ENCODE peak calls at places on chromosomes 12 and 14, in six cellular contexts. E is Peyer's patch, A is transverse colon, H is spleen, N is tibial nerve, O is HCT116. D is an unnamed sample. For H3K36me3, the result is how much of the 10 kb centered on the place peaks cover.

GRCh38 chr14:100887728-100888335 is 15.7 kb downstream of the RTL1 start:
- DNase-seq in E (peak), A (no peak), H (no peak), N (no peak), O (no peak), D (no peak)

GRCh38 chr12:98224584-98225221 is 290.7 kb upstream of the TMPO start:
- DNase-seq in E (no peak), A (no peak), H (no peak), N (no peak), O (no peak), D (no peak)

GRCh38 chr12:8088574-8088973 is 6.5 kb downstream of the NECAP1 start:
- DNase-seq in E (no peak), A (peak), H (no peak), N (no peak), O (no peak), D (no peak)

GRCh38 chr12:42590324-42590934 is 883 bp upstream of the PRICKLE1 start:
- DNase-seq in E (peak), A (peak), H (no peak), N (no peak), O (no peak), D (peak)

GRCh38 chr14:106044949-106045596 is 518.7 kb downstream of the TMEM121 start:
- DNase-seq in E (peak), A (peak), H (peak), N (peak), O (peak), D (peak)

GRCh38 chr14:44412858-44413569 is 94.1 kb downstream of the FSCB start:
- DNase-seq in E (no peak), A (no peak), H (no peak), N (no peak), O (no peak), D (no peak)

GRCh38 chr12:131860472-131861260 is 32.5 kb downstream of the MMP17 start:
- DNase-seq in E (peak), A (peak), H (peak), N (peak), O (peak), D (no peak)

GRCh38 chr12:5621329-5621728 is 189.4 kb downstream of the NTF3 start:
- DNase-seq in E (no peak), A (no peak), H (no peak), N (no peak), O (no peak), D (no peak)

GRCh38 chr12:11685716-11686115 is 36.2 kb downstream of the ETV6 start:
- DNase-seq in E (no peak), A (no peak), H (no peak), N (no peak), O (no peak), D (no peak)

GRCh38 chr12:132734206-132734605 is 23.6 kb downstream of the PGAM5 start:
- DNase-seq in E (no peak), A (no peak), H (no peak), N (no peak), O (no peak), D (no peak)

GRCh38 chr12:55929306-55929791 is 1.6 kb upstream of the DGKA start:
- DNase-seq in E (no peak), A (peak), H (peak), N (no peak), O (no peak), D (no peak)

DNA sequence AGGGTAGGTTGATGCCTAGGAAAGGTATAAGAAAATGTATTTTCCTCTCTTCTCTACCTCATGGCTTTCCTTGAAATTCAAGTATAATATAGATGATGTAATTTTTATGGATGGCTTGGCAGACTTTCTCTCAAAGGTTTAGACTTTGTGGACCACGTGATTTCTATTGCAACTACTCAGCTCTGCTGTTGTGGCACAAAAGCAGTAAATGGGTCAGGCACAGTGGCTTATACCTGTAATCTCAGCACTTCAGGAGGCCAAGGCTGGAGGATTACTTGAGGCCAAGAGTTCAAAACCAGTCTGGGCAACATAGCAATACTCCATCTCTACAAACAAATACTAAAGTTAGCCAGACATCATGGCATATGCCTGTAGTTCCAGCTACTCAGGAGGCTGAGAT is 22.0 kb downstream of the SRP54 start:
- DNase-seq in E (no peak), A (no peak), H (no peak), N (no peak), O (no peak), D (no peak)
- H3K36me3 ChIP-seq in E (under half), A (under half), H (half or more), N (under half), O (under half), D (under half)

GRCh38 chr14:21268612-21269251 is 510 bp downstream of the HNRNPC start:
- DNase-seq in E (no peak), A (peak), H (no peak), N (peak), O (peak), D (peak)

GRCh38 chr14:21267886-21268611 is 1.2 kb downstream of the HNRNPC start:
- DNase-seq in E (no peak), A (no peak), H (no peak), N (no peak), O (no peak), D (no peak)

GRCh38 chr14:21264025-21264801 is 5.0 kb downstream of the HNRNPC start:
- DNase-seq in E (no peak), A (no peak), H (no peak), N (no peak), O (no peak), D (no peak)

GRCh38 chr14:21269252-21270046 is at the start of gene HNRNPC:
- DNase-seq in E (peak), A (peak), H (peak), N (peak), O (peak), D (peak)

DNA sequence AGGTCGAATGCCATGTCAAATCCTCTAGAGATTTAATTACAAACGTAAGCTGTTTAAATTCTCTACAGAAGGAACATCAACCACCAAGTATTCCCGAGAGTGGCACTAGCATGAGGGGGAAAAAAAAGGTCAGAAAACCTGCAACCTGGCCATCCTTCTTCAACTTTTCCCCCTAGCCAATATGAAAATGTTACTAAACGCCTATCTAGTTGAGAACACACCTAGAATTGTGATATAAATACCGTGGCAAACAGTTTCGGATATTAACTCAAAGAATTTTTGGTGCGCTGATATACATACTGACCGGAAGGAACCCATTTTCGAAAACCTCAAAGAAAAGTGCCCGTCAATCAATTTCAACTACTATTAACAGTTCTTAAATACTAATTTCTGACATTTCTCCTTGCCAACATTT is 1.8 kb downstream of the HNRNPC start:
- DNase-seq in E (no peak), A (no peak), H (no peak), N (no peak), O (no peak), D (no peak)
- TF ChIP-seq POLR2A in E (no peak), A (no peak), H (no peak), N (no peak), O (no peak), D (no peak)

GRCh38 chr12:53479314-53479713 is 19.9 kb downstream of the MAP3K12 start:
- DNase-seq in E (no peak), A (no peak), H (no peak), N (no peak), O (no peak), D (no peak)

GRCh38 chr12:53474819-53475218 is 22.9 kb downstream of the PCBP2 start:
- DNase-seq in E (no peak), A (no peak), H (no peak), N (no peak), O (no peak), D (no peak)

GRCh38 chr12:53478865-53479264 is 20.4 kb downstream of the MAP3K12 start:
- DNase-seq in E (no peak), A (no peak), H (no peak), N (no peak), O (no peak), D (no peak)

GRCh38 chr12:53474077-53474476 is 22.2 kb downstream of the PCBP2 start:
- DNase-seq in E (no peak), A (no peak), H (no peak), N (no peak), O (no peak), D (no peak)

DNA sequence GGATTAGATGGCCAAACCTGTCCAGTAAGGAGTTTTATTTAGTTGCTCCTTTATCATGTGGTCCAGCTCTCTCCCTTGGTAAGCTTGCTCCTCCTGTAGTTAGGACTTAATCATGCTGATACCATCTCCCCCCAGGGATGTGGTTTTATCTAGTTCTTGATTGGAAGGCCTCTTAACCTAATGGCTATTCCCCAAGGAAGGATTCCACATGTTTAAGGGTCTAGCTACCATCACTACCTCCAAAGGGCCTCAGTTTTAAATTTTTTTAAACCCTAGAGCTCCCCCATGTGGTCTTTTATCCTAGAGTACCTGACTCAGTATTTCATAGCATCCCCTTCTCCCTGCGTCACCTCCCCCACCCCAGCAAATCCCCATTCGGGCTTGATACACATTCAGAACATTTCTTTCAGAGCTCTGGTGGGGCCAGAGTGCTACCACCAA is 22.5 kb downstream of the MAP3K12 start:
- DNase-seq in E (no peak), A (no peak), H (no peak), N (no peak), O (no peak), D (no peak)
- H3K36me3 ChIP-seq in E (under half), A (half or more), H (half or more), N (under half), O (half or more), D (under half)

GRCh38 chr12:53051058-53051880 is 1.4 kb downstream of the TNS2 start:
- DNase-seq in E (peak), A (peak), H (no peak), N (peak), O (no peak), D (peak)
- TF ChIP-seq POLR2A in E (no peak), A (peak), H (no peak), N (peak), O (no peak), D (peak)

DNA sequence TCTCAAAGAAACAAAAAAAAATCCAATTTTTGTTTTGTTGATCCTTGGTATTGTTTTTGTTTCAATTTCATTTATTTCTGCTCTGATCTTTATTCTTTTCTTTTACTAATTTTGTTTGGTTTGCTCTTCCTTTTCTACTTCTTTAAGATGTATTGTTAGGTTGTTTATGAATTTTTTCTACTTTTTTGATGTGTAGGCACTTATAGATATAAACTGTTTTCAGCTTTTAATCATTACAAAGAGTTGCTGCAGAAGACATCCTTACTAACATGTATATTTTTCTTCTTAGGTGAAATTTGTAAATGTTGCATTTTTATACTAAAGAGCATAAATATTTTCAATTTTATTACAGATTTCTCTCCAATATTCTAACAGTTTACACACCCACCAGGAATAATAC is 69.8 kb downstream of the KNTC1 start:
- DNase-seq in E (no peak), A (no peak), H (no peak), N (no peak), O (no peak), D (no peak)
- H3K36me3 ChIP-seq in E (under half), A (under half), H (under half), N (under half), O (under half), D (under half)

DNA sequence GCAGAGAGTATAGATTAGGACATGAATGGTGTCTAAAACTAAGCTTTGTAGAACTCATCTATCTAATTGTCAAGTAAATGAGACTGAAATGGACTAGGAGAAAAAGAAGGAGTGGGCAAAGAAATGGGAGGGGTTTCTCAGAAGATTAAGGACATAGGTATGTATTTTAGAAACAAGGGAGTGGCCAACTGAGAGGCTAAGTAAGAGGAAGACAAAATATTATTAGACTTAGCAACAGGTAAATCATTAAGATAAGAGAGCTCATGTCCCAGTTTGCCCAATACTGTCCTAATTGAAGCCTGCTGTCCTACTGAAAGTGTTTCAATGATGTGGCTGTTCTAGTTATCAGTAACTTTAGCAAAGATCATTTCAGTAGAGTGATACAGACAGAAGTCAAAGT is 171.4 kb downstream of the KITLG start:
- DNase-seq in E (no peak), A (no peak), H (no peak), N (no peak), O (no peak), D (no peak)
- TF ChIP-seq POLR2A in E (no peak), A (no peak), H (no peak), N (no peak), O (no peak), D (no peak)

GRCh38 chr14:91752956-91753355 is 21.1 kb upstream of the CATSPERB start:
- DNase-seq in E (no peak), A (no peak), H (no peak), N (no peak), O (no peak), D (no peak)
- H3K36me3 ChIP-seq in E (under half), A (under half), H (under half), N (under half), O (under half), D (under half)

DNA sequence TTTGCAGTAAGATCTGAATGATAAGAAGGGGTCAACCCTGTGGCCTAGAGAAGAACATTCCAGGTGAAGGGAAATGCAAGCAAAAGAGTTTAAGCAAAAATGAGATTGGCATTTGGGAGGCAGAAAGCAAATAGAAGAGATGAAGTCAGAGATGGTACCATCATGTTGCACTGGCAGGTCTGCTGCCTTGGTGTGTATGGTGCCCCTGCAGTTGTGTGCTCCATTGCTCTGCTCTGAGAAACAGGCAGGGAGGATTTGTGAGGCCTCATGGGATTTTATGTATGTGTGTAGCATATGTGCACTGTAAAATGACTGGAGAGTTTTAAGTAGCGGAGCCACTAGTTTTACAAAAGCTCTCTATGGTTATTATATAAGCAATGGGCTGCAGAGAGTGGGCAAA is 6.6 kb downstream of the LDHB start:
- DNase-seq in E (no peak), A (no peak), H (no peak), N (no peak), O (no peak), D (no peak)
- TF ChIP-seq POLR2A in E (no peak), A (no peak), H (no peak), N (no peak), O (no peak), D (no peak)

DNA sequence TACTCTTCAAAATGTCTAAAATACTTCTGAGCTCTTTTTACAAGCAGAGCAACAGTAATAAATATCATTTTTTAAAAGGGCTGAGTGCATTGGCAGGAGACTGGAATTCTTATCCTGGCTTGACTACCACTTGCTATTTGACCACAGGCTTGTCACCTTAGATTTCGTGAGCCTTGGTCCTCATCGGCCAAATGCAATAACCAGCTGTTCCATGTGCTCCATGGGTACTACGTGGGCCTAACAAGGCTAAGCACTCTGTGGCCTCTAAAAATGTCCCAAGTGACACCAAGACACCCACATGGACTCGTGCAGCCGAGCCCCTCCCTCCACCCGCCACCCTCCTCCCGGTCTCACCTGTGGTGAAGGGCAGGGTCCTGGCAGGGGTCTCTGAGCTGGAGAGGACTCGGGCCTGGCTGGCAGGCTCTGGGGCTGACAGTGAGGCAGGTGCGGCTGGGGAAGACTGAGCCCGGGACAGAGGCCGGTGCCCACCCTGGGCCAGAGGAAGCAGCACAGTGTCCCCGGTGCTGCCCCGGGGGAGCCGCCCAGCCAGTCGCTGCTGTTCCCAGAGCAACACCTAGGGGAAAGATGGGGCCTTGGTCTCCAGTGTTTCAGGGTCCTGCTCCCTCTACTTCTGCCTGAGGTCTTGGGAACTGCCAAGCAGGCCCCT is 20.1 kb downstream of the SLC48A1 start:
- DNase-seq in E (no peak), A (no peak), H (no peak), N (no peak), O (no peak), D (no peak)
- H3K36me3 ChIP-seq in E (under half), A (under half), H (half or more), N (under half), O (under half), D (under half)

D was measured in body of pancreas.